ENCODE peak calls at places on chromosomes 2 and 18, in seven cellular contexts. Y is suprapubic skin, J is esophagus muscularis mucosa, E is endothelial cell of umbilical vein, N is spleen, R is prostate gland, D is HCT116. B is an unnamed sample.

GRCh38 chr2:223644116-223644515 is 42.0 kb upstream of the SCG2 start:
- DNase-seq in R (no peak), N (no peak), J (no peak), Y (no peak), D (no peak), E (peak), B (no peak)

GRCh38 chr2:20118051-20118450 is 66.6 kb upstream of the LAPTM4A start:
- DNase-seq in Y (no peak), J (no peak), E (no peak), R (no peak), N (no peak), D (no peak), B (no peak)

GRCh38 chr2:73110622-73111299 is 2.0 kb downstream of the RAB11FIP5 start:
- DNase-seq in D (no peak), R (no peak), Y (no peak), E (peak), N (no peak), J (no peak), B (no peak)

GRCh38 chr2:195411219-195411687 is 245.8 kb upstream of the SLC39A10 start:
- DNase-seq in E (no peak), J (no peak), N (no peak), Y (no peak), R (no peak), D (no peak), B (no peak)

GRCh38 chr2:30710461-30710860 is 96.8 kb downstream of the CAPN13 start:
- DNase-seq in J (no peak), R (no peak), E (no peak), N (no peak), Y (no peak), D (no peak), B (no peak)

GRCh38 chr2:105376010-105376409 is 22.8 kb downstream of the FHL2 start:
- DNase-seq in Y (no peak), D (no peak), E (peak), N (no peak), J (no peak), R (peak), B (no peak)

GRCh38 chr2:34105015-34105767 is 506.1 kb upstream of the FAM98A start:
- DNase-seq in E (peak), N (no peak), Y (no peak), J (no peak), D (no peak), R (no peak), B (no peak)

GRCh38 chr2:26068602-26069298 is 34.9 kb downstream of the RAB10 start:
- DNase-seq in N (no peak), D (peak), R (no peak), E (peak), J (no peak), Y (no peak), B (peak)

GRCh38 chr2:238237441-238237840 is 2.4 kb downstream of the HES6 start:
- DNase-seq in D (no peak), Y (no peak), E (no peak), J (no peak), R (no peak), N (peak), B (no peak)

GRCh38 chr2:73952499-73953446 is 26.1 kb downstream of the DGUOK start:
- DNase-seq in R (no peak), Y (no peak), N (no peak), E (peak), D (no peak), J (no peak), B (no peak)

GRCh38 chr2:104790100-104790811 is 63.7 kb upstream of the POU3F3 start:
- DNase-seq in N (no peak), J (peak), R (no peak), E (no peak), Y (no peak), D (no peak), B (no peak)

GRCh38 chr2:166434491-166434890 is 58.7 kb upstream of the SCN9A start:
- DNase-seq in Y (no peak), E (peak), J (no peak), D (no peak), N (no peak), R (no peak), B (no peak)

GRCh38 chr2:14631676-14632075 is 841 bp upstream of the LRATD1 start:
- DNase-seq in E (no peak), D (no peak), R (no peak), J (no peak), Y (no peak), N (no peak), B (no peak)

GRCh38 chr2:172248381-172249173 is 145.9 kb upstream of the DLX2 start:
- DNase-seq in J (no peak), R (no peak), E (peak), Y (no peak), N (no peak), D (no peak), B (no peak)

GRCh38 chr18:79459946-79460345 is 64.2 kb downstream of the NFATC1 start:
- DNase-seq in D (no peak), J (no peak), E (peak), Y (no peak), R (no peak), N (no peak), B (peak)

GRCh38 chr2:137927846-137928245 is 36.4 kb upstream of the HNMT start:
- DNase-seq in J (no peak), Y (no peak), D (no peak), N (no peak), R (no peak), E (no peak), B (no peak)

GRCh38 chr2:218822622-218823021 is 9.0 kb downstream of the PRKAG3 start:
- DNase-seq in E (no peak), D (no peak), Y (no peak), J (no peak), R (no peak), N (no peak), B (no peak)

GRCh38 chr18:79625195-79625923 is 54.2 kb upstream of the CTDP1 start:
- DNase-seq in R (no peak), E (peak), J (no peak), D (no peak), N (peak), Y (no peak), B (no peak)

GRCh38 chr2:205936446-205936845 is 149.5 kb downstream of the INO80D start:
- DNase-seq in D (no peak), R (no peak), N (no peak), E (no peak), Y (no peak), J (no peak), B (no peak)

GRCh38 chr2:144364988-144365738 is 154.8 kb downstream of the ZEB2 start:
- DNase-seq in D (no peak), Y (no peak), J (no peak), E (no peak), N (no peak), R (no peak), B (no peak)

GRCh38 chr2:159591221-159591620 is 25.1 kb downstream of the BAZ2B start:
- DNase-seq in R (no peak), D (no peak), Y (no peak), J (no peak), N (no peak), E (no peak), B (no peak)

GRCh38 chr2:50492452-50492851 is 539.5 kb downstream of the NRXN1 start:
- DNase-seq in J (no peak), N (no peak), Y (no peak), R (peak), E (peak), D (peak), B (peak)

GRCh38 chr2:12817870-12818269 is 101.1 kb downstream of the TRIB2 start:
- DNase-seq in E (no peak), D (no peak), Y (no peak), J (no peak), R (no peak), N (no peak), B (no peak)

GRCh38 chr2:221166283-221166682 is 405.8 kb downstream of the EPHA4 start:
- DNase-seq in R (no peak), J (no peak), D (no peak), Y (no peak), N (no peak), E (no peak), B (no peak)

GRCh38 chr2:1973636-1974035 is 229.3 kb upstream of the PXDN start:
- DNase-seq in Y (no peak), E (no peak), N (no peak), R (no peak), J (no peak), D (no peak), B (no peak)

GRCh38 chr2:10231551-10232085 is 71.1 kb upstream of the HPCAL1 start:
- DNase-seq in N (peak), E (no peak), D (no peak), R (no peak), J (no peak), Y (peak), B (no peak)

GRCh38 chr18:32257073-32257780 is 67.4 kb downstream of the MEP1B start:
- DNase-seq in J (no peak), N (no peak), D (no peak), R (no peak), Y (no peak), E (no peak), B (no peak)

GRCh38 chr2:214542251-214542650 is 131.4 kb downstream of the VWC2L start:
- DNase-seq in J (no peak), Y (no peak), N (no peak), E (no peak), R (no peak), D (no peak), B (no peak)

GRCh38 chr2:122643725-122644329 is 888.4 kb downstream of the TSN start:
- DNase-seq in N (no peak), D (no peak), R (peak), Y (no peak), J (no peak), E (no peak), B (no peak)

GRCh38 chr2:85826990-85827878 is 61.6 kb downstream of the ST3GAL5 start:
- DNase-seq in J (peak), R (peak), N (peak), Y (peak), E (peak), D (peak), B (peak)

GRCh38 chr2:170446078-170446477 is 268.1 kb downstream of the MYO3B start:
- DNase-seq in Y (no peak), E (no peak), N (no peak), D (peak), J (no peak), R (no peak), B (no peak)

GRCh38 chr2:134119672-134120159 is 134.2 kb upstream of the MGAT5 start:
- DNase-seq in Y (peak), E (peak), J (peak), D (peak), R (peak), N (peak), B (peak)

GRCh38 chr18:54250846-54251251 is 18.5 kb upstream of the POLI start:
- DNase-seq in E (peak), R (no peak), J (no peak), D (no peak), Y (no peak), N (no peak), B (no peak)

GRCh38 chr18:46736736-46737135 is 20.1 kb downstream of the ST8SIA5 start:
- DNase-seq in D (no peak), E (no peak), J (no peak), R (no peak), N (no peak), Y (no peak), B (no peak)

GRCh38 chr2:27375513-27376099 is 4.9 kb downstream of the ZNF513 start:
- DNase-seq in Y (no peak), J (no peak), N (peak), R (no peak), D (no peak), E (no peak), B (no peak)

GRCh38 chr2:27369471-27370025 is 590 bp downstream of the EIF2B4 start:
- DNase-seq in E (no peak), R (no peak), N (no peak), Y (no peak), J (no peak), D (no peak), B (no peak)

GRCh38 chr2:27370026-27370815 is at the start of the genes EIF2B4 and SNX17:
- DNase-seq in N (peak), J (peak), E (peak), Y (peak), D (peak), R (peak), B (peak)

GRCh38 chr2:27372937-27373336 is 2.5 kb downstream of the SNX17 start:
- DNase-seq in R (no peak), E (no peak), J (no peak), N (no peak), D (no peak), Y (no peak), B (no peak)

DNA sequence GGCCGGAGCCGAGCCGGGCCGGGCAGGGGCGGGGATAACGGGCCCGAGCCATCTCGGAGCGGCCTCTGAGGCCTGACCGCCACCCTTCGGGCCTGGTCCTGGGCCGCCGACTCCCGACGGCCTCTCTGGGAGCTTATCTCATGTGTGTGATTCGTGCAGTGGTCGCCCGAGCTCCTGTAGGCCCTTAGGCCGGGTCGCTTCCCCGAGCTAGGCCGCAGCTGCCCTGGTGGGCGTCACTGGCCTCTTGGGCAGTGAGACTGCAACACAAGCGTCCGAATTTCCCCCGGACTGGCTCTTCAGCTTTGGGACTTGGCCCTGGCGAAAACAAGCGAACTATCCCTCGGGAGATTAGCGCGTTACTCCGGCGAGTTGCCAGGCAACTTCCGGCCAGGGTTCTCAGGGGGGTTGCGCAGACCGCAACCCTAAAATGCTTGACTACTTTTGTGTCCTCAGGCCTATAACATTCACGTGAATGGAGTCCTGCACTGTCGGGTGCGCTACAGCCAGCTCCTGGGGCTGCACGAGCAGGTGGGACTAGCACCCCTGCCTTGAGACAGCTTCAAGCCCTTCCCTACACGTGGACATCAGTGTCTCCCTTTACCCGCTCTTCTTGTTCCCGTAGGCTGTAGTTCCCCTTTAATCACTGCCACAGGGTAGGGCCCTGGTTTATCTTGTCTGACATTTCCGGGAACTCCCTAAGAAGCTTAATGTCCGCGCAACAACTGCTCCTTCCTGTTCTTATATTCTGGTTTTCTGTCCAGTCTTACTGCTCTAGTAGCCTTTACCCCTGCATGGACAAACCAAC is 602 bp downstream of the SNX17 start:
- DNase-seq in D (no peak), J (no peak), E (peak), R (peak), N (no peak), Y (no peak), B (peak)
- TF ChIP-seq POLR2A in D (no peak), J (no peak), E (peak), R (peak), N (no peak), Y (no peak), B (peak)

DNA sequence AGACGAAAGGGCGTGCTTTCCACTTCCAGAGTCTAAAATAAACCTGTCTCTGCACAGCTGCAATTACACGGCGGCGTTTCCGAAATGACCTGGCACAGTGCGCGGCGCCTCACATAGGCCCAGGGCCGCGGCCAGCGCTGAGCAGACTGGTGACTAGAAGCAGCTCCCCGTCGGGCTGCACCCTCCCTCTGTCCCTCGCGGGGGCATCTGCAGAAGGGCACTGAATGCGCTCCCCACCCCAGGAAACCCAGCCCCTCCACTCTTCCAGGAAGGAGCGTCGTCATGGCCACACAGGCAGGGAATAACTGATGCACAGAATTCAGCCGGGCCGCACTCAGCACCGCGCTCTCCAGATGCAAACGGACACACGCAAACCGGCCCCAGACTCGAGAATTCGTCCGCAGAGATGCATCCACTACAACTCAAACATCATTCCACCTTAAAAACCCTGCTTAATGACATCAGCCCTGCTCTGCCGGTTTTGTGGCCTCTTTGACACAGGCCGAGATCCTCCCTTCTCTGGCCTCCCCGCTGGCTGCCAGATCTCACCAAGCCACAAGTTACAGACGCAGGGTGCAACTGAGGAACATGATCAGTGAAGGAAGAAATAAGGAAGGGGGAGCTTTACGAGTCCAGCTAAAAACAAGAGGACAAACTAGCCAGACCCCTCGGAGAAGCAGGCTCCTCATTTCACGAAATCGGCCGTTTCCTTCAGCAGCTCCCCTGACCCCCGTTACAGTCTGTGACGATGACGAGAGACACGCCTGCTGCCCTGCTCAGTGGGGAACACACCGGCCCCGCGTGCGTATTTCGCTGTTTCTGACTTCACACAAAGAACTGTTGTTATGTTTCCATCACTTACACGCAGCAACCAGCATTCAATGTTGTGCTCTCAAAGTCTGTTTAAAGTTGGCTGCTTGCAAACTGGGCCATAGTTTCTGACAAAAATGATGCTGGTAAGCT is 40.2 kb downstream of the MBP start:
- DNase-seq in Y (no peak), E (no peak), D (no peak), J (no peak), R (no peak), N (no peak), B (no peak)
- TF ChIP-seq POLR2AphosphoS5 in Y (no peak), E (no peak), D (no peak), J (no peak), R (no peak), N (peak), B (no peak)

GRCh38 chr2:208183526-208183925 is 6.3 kb downstream of the C2orf80 start:
- DNase-seq in R (no peak), D (no peak), Y (no peak), J (no peak), E (no peak), N (peak), B (no peak)

GRCh38 chr2:208183937-208184336 is 5.9 kb downstream of the C2orf80 start:
- DNase-seq in E (no peak), D (no peak), R (no peak), J (no peak), Y (no peak), N (no peak), B (no peak)

GRCh38 chr2:208189782-208190181 is at the start of gene C2orf80:
- DNase-seq in J (no peak), R (no peak), Y (no peak), N (no peak), D (no peak), E (no peak), B (no peak)

GRCh38 chr2:208186921-208187320 is 2.9 kb downstream of the C2orf80 start:
- DNase-seq in E (no peak), J (no peak), D (no peak), R (no peak), N (no peak), Y (no peak), B (no peak)

GRCh38 chr2:208186465-208186864 is 3.4 kb downstream of the C2orf80 start:
- DNase-seq in J (no peak), N (no peak), R (no peak), D (no peak), Y (no peak), E (no peak), B (no peak)
- TF ChIP-seq POLR2A in J (no peak), N (no peak), R (no peak), D (no peak), Y (no peak), E (no peak), B (no peak)

DNA sequence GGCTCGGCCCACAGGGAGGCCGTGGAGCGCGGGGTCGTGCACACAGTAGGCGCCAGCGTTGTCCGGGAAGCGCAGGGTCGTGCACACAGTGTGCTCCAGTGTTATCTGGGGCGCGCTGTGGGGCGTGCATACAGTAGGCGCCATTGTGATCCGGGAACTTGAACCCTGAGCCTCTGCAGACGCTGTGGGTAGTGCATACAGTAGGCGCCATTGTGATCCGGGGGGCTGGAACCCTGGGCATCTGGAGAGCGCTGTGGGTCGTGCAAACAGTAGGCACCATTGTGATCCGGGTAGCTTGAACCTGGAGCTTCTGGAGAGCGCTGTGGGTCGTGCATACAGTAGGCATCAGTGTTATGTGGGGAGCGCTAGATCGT is 796 bp downstream of the ZNF236 start:
- DNase-seq in R (no peak), D (no peak), N (peak), E (no peak), Y (peak), J (no peak), B (no peak)
- TF ChIP-seq POLR2AphosphoS5 in R (no peak), D (no peak), N (no peak), E (no peak), Y (no peak), J (no peak), B (no peak)

B was measured in GM12891.